ENCODE peak calls at places on chromosomes 6 and 20, in six cellular contexts. One of them, this sample, is unnamed. For H3K4me1, the result is how much of the 10 kb centered on the place peaks cover.

GRCh38 chr20:49608752-49609670 is 41.1 kb upstream of the PTGIS start:
- DNase-seq in A549: peak
- DNase-seq in CD8-positive, alpha-beta T cell: peak
- DNase-seq in Peyer's patch: peak
- DNase-seq in heart right ventricle: peak
- DNase-seq in cardiac muscle cell: peak
- DNase-seq in this sample: peak

GRCh38 chr20:62922451-62922921 is 3.8 kb downstream of the DIDO1 start:
- DNase-seq in A549: no peak
- DNase-seq in cardiac muscle cell: no peak
- DNase-seq in Peyer's patch: peak
- DNase-seq in heart right ventricle: no peak
- DNase-seq in CD8-positive, alpha-beta T cell: peak
- DNase-seq in this sample: peak

GRCh38 chr6:35275861-35276260 is 16.3 kb downstream of the ZNF76 start:
- DNase-seq in heart right ventricle: no peak
- DNase-seq in cardiac muscle cell: no peak
- DNase-seq in A549: no peak
- DNase-seq in CD8-positive, alpha-beta T cell: no peak
- DNase-seq in Peyer's patch: no peak
- DNase-seq in this sample: no peak

GRCh38 chr6:2656460-2657064 is 94.2 kb downstream of the MYLK4 start:
- DNase-seq in cardiac muscle cell: peak
- DNase-seq in A549: no peak
- DNase-seq in heart right ventricle: no peak
- DNase-seq in Peyer's patch: no peak
- DNase-seq in CD8-positive, alpha-beta T cell: no peak
- DNase-seq in this sample: no peak

GRCh38 chr20:32743237-32744112 is at the start of gene COMMD7:
- DNase-seq in heart right ventricle: peak
- DNase-seq in CD8-positive, alpha-beta T cell: peak
- DNase-seq in cardiac muscle cell: peak
- DNase-seq in Peyer's patch: peak
- DNase-seq in A549: peak
- DNase-seq in this sample: peak

GRCh38 chr6:41917528-41917927 is 3.4 kb downstream of the MED20 start:
- DNase-seq in Peyer's patch: no peak
- DNase-seq in CD8-positive, alpha-beta T cell: no peak
- DNase-seq in A549: peak
- DNase-seq in heart right ventricle: no peak
- DNase-seq in cardiac muscle cell: peak
- DNase-seq in this sample: no peak

GRCh38 chr6:79949235-79949634 is 1.9 kb upstream of the ELOVL4 start:
- DNase-seq in heart right ventricle: peak
- DNase-seq in Peyer's patch: no peak
- DNase-seq in cardiac muscle cell: peak
- DNase-seq in A549: peak
- DNase-seq in CD8-positive, alpha-beta T cell: peak
- DNase-seq in this sample: peak

GRCh38 chr20:50874111-50874757 is 57.0 kb downstream of the ADNP start:
- DNase-seq in A549: no peak
- DNase-seq in heart right ventricle: no peak
- DNase-seq in Peyer's patch: peak
- DNase-seq in CD8-positive, alpha-beta T cell: no peak
- DNase-seq in cardiac muscle cell: no peak
- DNase-seq in this sample: peak

GRCh38 chr6:36698196-36698595 is 570 bp downstream of the RAB44 start:
- DNase-seq in A549: no peak
- DNase-seq in CD8-positive, alpha-beta T cell: no peak
- DNase-seq in heart right ventricle: no peak
- DNase-seq in cardiac muscle cell: no peak
- DNase-seq in Peyer's patch: no peak
- DNase-seq in this sample: no peak

GRCh38 chr6:72458521-72458920 is 163.3 kb upstream of the KCNQ5 start:
- DNase-seq in A549: no peak
- DNase-seq in CD8-positive, alpha-beta T cell: no peak
- DNase-seq in heart right ventricle: no peak
- DNase-seq in cardiac muscle cell: no peak
- DNase-seq in Peyer's patch: no peak
- DNase-seq in this sample: no peak
- H3K4me3 ChIP-seq in A549: no peak
- H3K4me3 ChIP-seq in CD8-positive, alpha-beta T cell: no peak
- H3K4me3 ChIP-seq in heart right ventricle: no peak
- H3K4me3 ChIP-seq in cardiac muscle cell: no peak
- H3K4me3 ChIP-seq in Peyer's patch: no peak
- H3K4me3 ChIP-seq in this sample: no peak

GRCh38 chr6:129748212-129748900 is 38.4 kb upstream of the ARHGAP18 start:
- DNase-seq in cardiac muscle cell: peak
- DNase-seq in heart right ventricle: no peak
- DNase-seq in CD8-positive, alpha-beta T cell: peak
- DNase-seq in A549: no peak
- DNase-seq in Peyer's patch: no peak
- DNase-seq in this sample: peak
- H3K4me1 ChIP-seq in cardiac muscle cell: under half
- H3K4me1 ChIP-seq in heart right ventricle: under half
- H3K4me1 ChIP-seq in CD8-positive, alpha-beta T cell: half or more
- H3K4me1 ChIP-seq in A549: under half
- H3K4me1 ChIP-seq in Peyer's patch: under half
- H3K4me1 ChIP-seq in this sample: half or more

GRCh38 chr6:131949909-131950766 is 1.0 kb downstream of the CCN2 start:
- DNase-seq in CD8-positive, alpha-beta T cell: no peak
- DNase-seq in A549: peak
- DNase-seq in heart right ventricle: peak
- DNase-seq in cardiac muscle cell: peak
- DNase-seq in Peyer's patch: peak
- DNase-seq in this sample: no peak
- H3K4me3 ChIP-seq in CD8-positive, alpha-beta T cell: peak
- H3K4me3 ChIP-seq in A549: peak
- H3K4me3 ChIP-seq in heart right ventricle: peak
- H3K4me3 ChIP-seq in cardiac muscle cell: peak
- H3K4me3 ChIP-seq in Peyer's patch: peak
- H3K4me3 ChIP-seq in this sample: peak

GRCh38 chr6:167653561-167653960 is 173.2 kb upstream of the AFDN start:
- DNase-seq in CD8-positive, alpha-beta T cell: no peak
- DNase-seq in cardiac muscle cell: no peak
- DNase-seq in Peyer's patch: peak
- DNase-seq in heart right ventricle: no peak
- DNase-seq in A549: no peak
- DNase-seq in this sample: no peak

GRCh38 chr6:167652701-167653095 is 174.0 kb upstream of the AFDN start:
- DNase-seq in heart right ventricle: no peak
- DNase-seq in CD8-positive, alpha-beta T cell: no peak
- DNase-seq in Peyer's patch: peak
- DNase-seq in A549: no peak
- DNase-seq in cardiac muscle cell: no peak
- DNase-seq in this sample: no peak

GRCh38 chr6:167652042-167652700 is 174.5 kb upstream of the AFDN start:
- DNase-seq in CD8-positive, alpha-beta T cell: no peak
- DNase-seq in heart right ventricle: no peak
- DNase-seq in Peyer's patch: peak
- DNase-seq in cardiac muscle cell: no peak
- DNase-seq in A549: no peak
- DNase-seq in this sample: no peak

GRCh38 chr6:167655174-167655821 is 171.4 kb upstream of the AFDN start:
- DNase-seq in CD8-positive, alpha-beta T cell: no peak
- DNase-seq in heart right ventricle: no peak
- DNase-seq in Peyer's patch: no peak
- DNase-seq in A549: no peak
- DNase-seq in cardiac muscle cell: no peak
- DNase-seq in this sample: no peak

DNA sequence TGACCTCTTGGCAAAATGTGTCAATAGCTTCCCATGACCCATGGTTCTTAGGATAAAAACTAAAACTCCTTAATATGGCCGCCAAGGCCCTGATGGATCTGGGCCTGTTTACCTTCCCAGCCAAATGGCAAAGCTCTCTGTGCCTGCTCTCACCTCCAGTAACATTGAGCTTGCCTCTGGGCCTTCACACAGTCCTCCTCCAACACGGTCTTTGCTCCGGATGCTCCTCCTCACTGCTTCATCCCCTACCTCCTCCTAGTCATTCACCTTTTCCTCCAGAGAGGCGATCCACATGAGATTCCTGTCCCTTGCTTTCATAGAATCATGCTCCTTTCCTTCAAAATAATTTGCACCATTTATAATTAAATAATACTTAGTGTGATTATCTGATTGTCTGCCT is 172.3 kb upstream of the AFDN start:
- DNase-seq in cardiac muscle cell: no peak
- DNase-seq in A549: no peak
- DNase-seq in Peyer's patch: no peak
- DNase-seq in CD8-positive, alpha-beta T cell: no peak
- DNase-seq in heart right ventricle: no peak
- DNase-seq in this sample: no peak
- H3K4me1 ChIP-seq in cardiac muscle cell: under half
- H3K4me1 ChIP-seq in A549: under half
- H3K4me1 ChIP-seq in Peyer's patch: under half
- H3K4me1 ChIP-seq in CD8-positive, alpha-beta T cell: under half
- H3K4me1 ChIP-seq in heart right ventricle: under half
- H3K4me1 ChIP-seq in this sample: under half

GRCh38 chr6:14212020-14212419 is 94.4 kb downstream of the CD83 start:
- DNase-seq in A549: no peak
- DNase-seq in cardiac muscle cell: no peak
- DNase-seq in Peyer's patch: no peak
- DNase-seq in CD8-positive, alpha-beta T cell: no peak
- DNase-seq in heart right ventricle: no peak
- DNase-seq in this sample: no peak
- H3K4me3 ChIP-seq in A549: no peak
- H3K4me3 ChIP-seq in cardiac muscle cell: peak
- H3K4me3 ChIP-seq in Peyer's patch: no peak
- H3K4me3 ChIP-seq in CD8-positive, alpha-beta T cell: peak
- H3K4me3 ChIP-seq in heart right ventricle: peak
- H3K4me3 ChIP-seq in this sample: peak

This sample was measured in CD8-positive, alpha-beta memory T cell.